ENCODE peak calls at places on chromosomes 11 and 22, in seven cellular contexts. Z, T, S, F, C, B and U are unnamed samples.

GRCh38 chr22:26322179-26322905 is 106.7 kb upstream of the ASPHD2 start:
- DNase-seq in Z (no peak), T (no peak), S (peak), F (no peak), C (no peak), B (peak), U (no peak)

GRCh38 chr22:20989323-20990138 is 7.4 kb downstream of the LZTR1 start:
- DNase-seq in Z (no peak), T (no peak), S (no peak), F (no peak), C (no peak), B (peak), U (no peak)

GRCh38 chr11:96125400-96125799 is 201.5 kb upstream of the MTMR2 start:
- DNase-seq in Z (no peak), T (no peak), S (no peak), F (no peak), C (no peak), B (no peak), U (no peak)

GRCh38 chr22:46116491-46116958 is 33.8 kb upstream of the PPARA start:
- DNase-seq in Z (peak), T (peak), S (peak), F (peak), C (peak), B (peak), U (peak)

GRCh38 chr11:112635338-112635737 is 325.9 kb upstream of the NCAM1 start:
- DNase-seq in Z (no peak), T (no peak), S (no peak), F (no peak), C (no peak), B (no peak), U (no peak)

GRCh38 chr22:27438271-27438980 is 363.1 kb downstream of the MN1 start:
- DNase-seq in Z (no peak), T (no peak), S (no peak), F (peak), C (no peak), B (peak), U (no peak)

GRCh38 chr11:73393479-73394415 is 17.5 kb downstream of the RELT start:
- DNase-seq in Z (peak), T (peak), S (no peak), F (peak), C (peak), B (peak), U (peak)

GRCh38 chr11:83275888-83276641 is 10.1 kb downstream of the CCDC90B start:
- DNase-seq in Z (no peak), T (no peak), S (no peak), F (no peak), C (no peak), B (no peak), U (no peak)

GRCh38 chr22:18065256-18065655 is 12.5 kb upstream of the PEX26 start:
- DNase-seq in Z (no peak), T (no peak), S (no peak), F (no peak), C (no peak), B (no peak), U (no peak)

GRCh38 chr11:72673284-72673942 is 809 bp downstream of the PDE2A start:
- DNase-seq in Z (no peak), T (no peak), S (no peak), F (no peak), C (no peak), B (no peak), U (no peak)

GRCh38 chr11:3684129-3684685 is 13.0 kb upstream of the CHRNA10 start:
- DNase-seq in Z (no peak), T (no peak), S (no peak), F (no peak), C (no peak), B (no peak), U (no peak)